ENCODE peak calls at places on chromosome 20, in four cellular contexts. One of them, this sample, is unnamed.
A peak's percentile ranks its signal among the peaks of the same experiment; 100 is the strongest.

GRCh38 chr20:62232194-62232593 is 6.1 kb upstream of the OSBPL2 start:
- DNase-seq in LHCN-M2: no peak
- DNase-seq in GDM1: no peak
- DNase-seq in AG08395: no peak
- DNase-seq in this sample: no peak

GRCh38 chr20:4053516-4053919 is 38.2 kb upstream of the RNF24 start:
- DNase-seq in GDM1: no peak
- DNase-seq in LHCN-M2: peak; percentile 61
- DNase-seq in AG08395: no peak
- DNase-seq in this sample: peak; percentile 60

GRCh38 chr20:40980106-40980827 is 48.4 kb upstream of the TOP1 start:
- DNase-seq in AG08395: no peak
- DNase-seq in LHCN-M2: peak; percentile 64
- DNase-seq in GDM1: no peak
- DNase-seq in this sample: no peak

GRCh38 chr20:24773168-24773567 is 175.9 kb upstream of the CST7 start:
- DNase-seq in GDM1: no peak
- DNase-seq in LHCN-M2: no peak
- DNase-seq in AG08395: no peak
- DNase-seq in this sample: no peak

GRCh38 chr20:13485576-13485975 is 153.2 kb downstream of the TASP1 start:
- DNase-seq in AG08395: no peak
- DNase-seq in GDM1: no peak
- DNase-seq in LHCN-M2: no peak
- DNase-seq in this sample: no peak

GRCh38 chr20:1893721-1894470 is 1.3 kb upstream of the SIRPA start:
- DNase-seq in GDM1: peak; percentile 53
- DNase-seq in LHCN-M2: no peak
- DNase-seq in AG08395: no peak
- DNase-seq in this sample: peak; percentile 66

GRCh38 chr20:1830240-1830639 is 65.0 kb upstream of the SIRPA start:
- DNase-seq in LHCN-M2: peak; percentile 98
- DNase-seq in GDM1: no peak
- DNase-seq in AG08395: peak; percentile 97
- DNase-seq in this sample: peak; percentile 96

GRCh38 chr20:51287628-51288413 is 254.7 kb downstream of the NFATC2 start:
- DNase-seq in LHCN-M2: peak; percentile 47
- DNase-seq in GDM1: no peak
- DNase-seq in AG08395: no peak
- DNase-seq in this sample: no peak

GRCh38 chr20:14193885-14194284 is 143.5 kb downstream of the FLRT3 start:
- DNase-seq in LHCN-M2: no peak
- DNase-seq in AG08395: no peak
- DNase-seq in GDM1: no peak
- DNase-seq in this sample: no peak

GRCh38 chr20:49356676-49357075 is 78.8 kb upstream of the ZNFX1 start:
- DNase-seq in AG08395: no peak
- DNase-seq in GDM1: no peak
- DNase-seq in LHCN-M2: no peak
- DNase-seq in this sample: no peak

GRCh38 chr20:47133809-47134456 is 222.6 kb downstream of the ZMYND8 start:
- DNase-seq in LHCN-M2: peak; percentile 63
- DNase-seq in AG08395: peak; percentile 77
- DNase-seq in GDM1: no peak
- DNase-seq in this sample: peak; percentile 81

GRCh38 chr20:9054176-9054575 is 14.7 kb upstream of the PLCB4 start:
- DNase-seq in GDM1: no peak
- DNase-seq in AG08395: peak; percentile 51
- DNase-seq in LHCN-M2: peak; percentile 66
- DNase-seq in this sample: peak; percentile 29

GRCh38 chr20:37517371-37517748 is 3.7 kb upstream of the NNAT start:
- DNase-seq in GDM1: no peak
- DNase-seq in AG08395: no peak
- DNase-seq in LHCN-M2: no peak
- DNase-seq in this sample: no peak

GRCh38 chr20:31682927-31683326 is 39.7 kb downstream of the BCL2L1 start:
- DNase-seq in LHCN-M2: no peak
- DNase-seq in GDM1: no peak
- DNase-seq in AG08395: no peak
- DNase-seq in this sample: no peak

GRCh38 chr20:37567671-37568588 is 40.3 kb upstream of the BLCAP start:
- DNase-seq in GDM1: peak; percentile 18
- DNase-seq in LHCN-M2: peak; percentile 68
- DNase-seq in AG08395: no peak
- DNase-seq in this sample: no peak

GRCh38 chr20:10761232-10761631 is 87.4 kb upstream of the JAG1 start:
- DNase-seq in LHCN-M2: peak; percentile 93
- DNase-seq in GDM1: no peak
- DNase-seq in AG08395: no peak
- DNase-seq in this sample: no peak

GRCh38 chr20:63064745-63065711 is 58.3 kb upstream of the BHLHE23 start:
- DNase-seq in AG08395: no peak
- DNase-seq in GDM1: no peak
- DNase-seq in LHCN-M2: no peak
- DNase-seq in this sample: no peak

GRCh38 chr20:62310757-62311121 is 7.9 kb downstream of the ADRM1 start:
- DNase-seq in LHCN-M2: no peak
- DNase-seq in GDM1: no peak
- DNase-seq in AG08395: no peak
- DNase-seq in this sample: no peak

GRCh38 chr20:36105731-36106226 is 48.8 kb upstream of the EPB41L1 start:
- DNase-seq in LHCN-M2: no peak
- DNase-seq in GDM1: no peak
- DNase-seq in AG08395: no peak
- DNase-seq in this sample: no peak

GRCh38 chr20:52076164-52076563 is 115.4 kb downstream of the ZFP64 start:
- DNase-seq in GDM1: no peak
- DNase-seq in AG08395: no peak
- DNase-seq in LHCN-M2: no peak
- DNase-seq in this sample: no peak

GRCh38 chr20:59153355-59153681 is 10.3 kb upstream of the ZNF831 start:
- DNase-seq in AG08395: no peak
- DNase-seq in GDM1: no peak
- DNase-seq in LHCN-M2: no peak
- DNase-seq in this sample: no peak

GRCh38 chr20:48769111-48769879 is 58.5 kb downstream of the PREX1 start:
- DNase-seq in AG08395: no peak
- DNase-seq in GDM1: no peak
- DNase-seq in LHCN-M2: no peak
- DNase-seq in this sample: peak; percentile 32

GRCh38 chr20:1555952-1556351 is 1.6 kb downstream of the SIRPD start:
- DNase-seq in GDM1: no peak
- DNase-seq in LHCN-M2: no peak
- DNase-seq in AG08395: no peak
- DNase-seq in this sample: peak; percentile 22

GRCh38 chr20:57756921-57757320 is 47.1 kb upstream of the PMEPA1 start:
- DNase-seq in LHCN-M2: no peak
- DNase-seq in AG08395: no peak
- DNase-seq in GDM1: no peak
- DNase-seq in this sample: no peak

GRCh38 chr20:35731862-35732643 is 10.0 kb downstream of the RBM39 start:
- DNase-seq in AG08395: no peak
- DNase-seq in LHCN-M2: no peak
- DNase-seq in GDM1: no peak
- DNase-seq in this sample: no peak

GRCh38 chr20:12882832-12883506 is 125.8 kb upstream of the SPTLC3 start:
- DNase-seq in AG08395: peak; percentile 59
- DNase-seq in GDM1: no peak
- DNase-seq in LHCN-M2: peak; percentile 62
- DNase-seq in this sample: peak; percentile 31

GRCh38 chr20:19784511-19785172 is 26.6 kb downstream of the RIN2 start:
- DNase-seq in LHCN-M2: peak; percentile 91
- DNase-seq in GDM1: peak; percentile 51
- DNase-seq in AG08395: peak; percentile 73
- DNase-seq in this sample: peak; percentile 90

GRCh38 chr20:47351643-47352331 is 4.7 kb downstream of the ZMYND8 start:
- DNase-seq in GDM1: no peak
- DNase-seq in LHCN-M2: no peak
- DNase-seq in AG08395: no peak
- DNase-seq in this sample: peak; percentile 52

GRCh38 chr20:10201321-10201870 is 17.2 kb upstream of the SNAP25 start:
- DNase-seq in GDM1: no peak
- DNase-seq in LHCN-M2: no peak
- DNase-seq in AG08395: no peak
- DNase-seq in this sample: peak; percentile 10

GRCh38 chr20:11849270-11849920 is 68.3 kb upstream of the BTBD3 start:
- DNase-seq in LHCN-M2: peak; percentile 30
- DNase-seq in AG08395: no peak
- DNase-seq in GDM1: no peak
- DNase-seq in this sample: no peak

GRCh38 chr20:46970937-46971630 is 76.4 kb downstream of the EYA2 start:
- DNase-seq in AG08395: peak; percentile 72
- DNase-seq in LHCN-M2: peak; percentile 69
- DNase-seq in GDM1: no peak
- DNase-seq in this sample: peak; percentile 93

This sample was measured in ELR.